ENCODE peak calls at places on chromosomes 7 and 10, in six cellular contexts. V, W, Y, U, D and Z are unnamed samples.

GRCh38 chr7:102978280-102978679 is 65.5 kb downstream of the LRRC17 start:
- DNase-seq in V (no peak), W (no peak), Y (peak), U (no peak), D (no peak), Z (no peak)

GRCh38 chr7:116999316-116999715 is 46.0 kb downstream of the ST7 start:
- DNase-seq in V (no peak), W (no peak), Y (no peak), U (no peak), D (no peak), Z (no peak)

GRCh38 chr10:111990734-111991133 is 192.8 kb downstream of the GPAM start:
- DNase-seq in V (no peak), W (no peak), Y (no peak), U (no peak), D (no peak), Z (no peak)

GRCh38 chr7:111499027-111499426 is 63.3 kb downstream of the IMMP2L start:
- DNase-seq in V (no peak), W (no peak), Y (no peak), U (no peak), D (no peak), Z (no peak)

GRCh38 chr7:101678713-101679112 is 49.6 kb upstream of the MYL10 start:
- DNase-seq in V (no peak), W (no peak), Y (no peak), U (no peak), D (no peak), Z (no peak)

GRCh38 chr7:2141656-2142055 is 91.1 kb downstream of the MAD1L1 start:
- DNase-seq in V (no peak), W (no peak), Y (no peak), U (no peak), D (no peak), Z (no peak)

GRCh38 chr7:76377186-76377918 is 18.6 kb upstream of the YWHAG start:
- DNase-seq in V (no peak), W (no peak), Y (no peak), U (no peak), D (no peak), Z (no peak)

GRCh38 chr7:98115746-98116525 is 9.3 kb downstream of the LMTK2 start:
- DNase-seq in V (no peak), W (no peak), Y (no peak), U (no peak), D (no peak), Z (no peak)

GRCh38 chr10:79336739-79337138 is 10.5 kb upstream of the PPIF start:
- DNase-seq in V (no peak), W (no peak), Y (no peak), U (peak), D (no peak), Z (no peak)

GRCh38 chr7:149669121-149669818 is 104.1 kb downstream of the ZNF467 start:
- DNase-seq in V (no peak), W (no peak), Y (no peak), U (no peak), D (peak), Z (no peak)

GRCh38 chr7:148884299-148885022 is 370 bp upstream of the EZH2 start:
- DNase-seq in V (peak), W (peak), Y (peak), U (peak), D (peak), Z (peak)

GRCh38 chr10:97498841-97499560 is at the start of gene UBTD1:
- DNase-seq in V (peak), W (peak), Y (peak), U (peak), D (no peak), Z (peak)

GRCh38 chr10:62819521-62819920 is 3.4 kb upstream of the EGR2 start:
- DNase-seq in V (no peak), W (no peak), Y (no peak), U (no peak), D (no peak), Z (no peak)